ENCODE peak calls at places on chromosomes 16 and 17, in nine cellular contexts. B is adrenal gland; T is heart left ventricle; Q is GM23248; N is CD4-positive, alpha-beta T cell; R is dorsolateral prefrontal cortex; K is A549; J is K562; U is transverse colon. O is an unnamed sample.

GRCh38 chr16:4511441-4512082 is 27.0 kb downstream of the CDIP1 start:
- DNase-seq in B (peak), T (peak), Q (peak), N (no peak), R (peak), K (peak), J (peak), U (peak), O (no peak)

GRCh38 chr16:80687606-80688005 is 116.8 kb downstream of the CDYL2 start:
- DNase-seq in B (no peak), T (no peak), Q (no peak), N (no peak), R (no peak), K (no peak), J (no peak), U (no peak), O (no peak)

GRCh38 chr17:69854381-69854780 is 220.6 kb upstream of the KCNJ16 start:
- DNase-seq in B (no peak), T (no peak), Q (no peak), N (no peak), R (no peak), K (no peak), J (no peak), U (no peak), O (no peak)

GRCh38 chr17:72136692-72137550 is 16.1 kb downstream of the SOX9 start:
- DNase-seq in B (no peak), T (no peak), Q (peak), N (no peak), R (no peak), K (peak), J (no peak), U (no peak), O (no peak)

GRCh38 chr16:57166951-57167350 is 18.9 kb downstream of the PSME3IP1 start:
- DNase-seq in B (no peak), T (no peak), Q (peak), N (no peak), R (no peak), K (no peak), J (no peak), U (no peak), O (no peak)

GRCh38 chr16:70253291-70254094 is 1.8 kb upstream of the EXOSC6 start:
- DNase-seq in B (peak), T (no peak), Q (peak), N (peak), R (no peak), K (peak), J (peak), U (peak), O (no peak)

GRCh38 chr16:86854058-86854621 is 275.8 kb downstream of the FOXL1 start:
- DNase-seq in B (no peak), T (no peak), Q (peak), N (no peak), R (no peak), K (no peak), J (no peak), U (no peak), O (no peak)

GRCh38 chr17:80704894-80705293 is 160.3 kb downstream of the RPTOR start:
- DNase-seq in B (no peak), T (no peak), Q (no peak), N (no peak), R (no peak), K (no peak), J (no peak), U (no peak), O (no peak)

GRCh38 chr17:79976451-79976850 is 59.2 kb downstream of the TBC1D16 start:
- DNase-seq in B (no peak), T (no peak), Q (no peak), N (no peak), R (no peak), K (no peak), J (no peak), U (no peak), O (no peak)

GRCh38 chr16:17396762-17397498 is 73.8 kb downstream of the XYLT1 start:
- DNase-seq in B (peak), T (no peak), Q (peak), N (peak), R (no peak), K (no peak), J (no peak), U (peak), O (no peak)

GRCh38 chr17:49566668-49567071 is 9.0 kb upstream of the NXPH3 start:
- DNase-seq in B (no peak), T (no peak), Q (no peak), N (no peak), R (no peak), K (no peak), J (no peak), U (no peak), O (no peak)

GRCh38 chr17:37286430-37286829 is 89.4 kb upstream of the C17orf78 start:
- DNase-seq in B (no peak), T (no peak), Q (no peak), N (no peak), R (no peak), K (no peak), J (peak), U (no peak), O (no peak)

GRCh38 chr17:14310101-14310500 is 9.2 kb downstream of the HS3ST3B1 start:
- DNase-seq in B (no peak), T (no peak), Q (no peak), N (no peak), R (no peak), K (no peak), J (no peak), U (no peak), O (no peak)

GRCh38 chr17:78693346-78694083 is 88.6 kb downstream of the CYTH1 start:
- DNase-seq in B (no peak), T (no peak), Q (no peak), N (no peak), R (no peak), K (no peak), J (no peak), U (no peak), O (no peak)

GRCh38 chr17:75645889-75646625 is 12.8 kb downstream of the SMIM5 start:
- DNase-seq in B (no peak), T (no peak), Q (no peak), N (no peak), R (peak), K (peak), J (no peak), U (peak), O (no peak)

GRCh38 chr17:42027961-42028790 is 8.3 kb downstream of the NKIRAS2 start:
- DNase-seq in B (no peak), T (no peak), Q (peak), N (no peak), R (no peak), K (peak), J (peak), U (no peak), O (no peak)

GRCh38 chr16:4433228-4433627 is 7.6 kb downstream of the DNAJA3 start:
- DNase-seq in B (no peak), T (no peak), Q (no peak), N (no peak), R (no peak), K (no peak), J (peak), U (no peak), O (no peak)

GRCh38 chr17:29376667-29377268 is 13.4 kb upstream of the TAOK1 start:
- DNase-seq in B (peak), T (no peak), Q (peak), N (no peak), R (peak), K (peak), J (peak), U (no peak), O (peak)

GRCh38 chr16:48317614-48318013 is 67.6 kb downstream of the SIAH1 start:
- DNase-seq in B (no peak), T (no peak), Q (peak), N (no peak), R (no peak), K (no peak), J (peak), U (no peak), O (no peak)

GRCh38 chr16:67444259-67445125 is 13.6 kb downstream of the HSD11B2 start:
- DNase-seq in B (no peak), T (no peak), Q (peak), N (no peak), R (no peak), K (no peak), J (no peak), U (no peak), O (no peak)

GRCh38 chr16:13809765-13810164 is 110.2 kb upstream of the ERCC4 start:
- DNase-seq in B (no peak), T (no peak), Q (no peak), N (no peak), R (no peak), K (no peak), J (no peak), U (no peak), O (no peak)
- H3K27ac ChIP-seq in B (no peak), T (no peak), Q (no peak), N (no peak), R (no peak), K (no peak), J (no peak), U (no peak), O (no peak)

GRCh38 chr17:73200476-73200875 is 7.6 kb downstream of the COG1 start:
- DNase-seq in B (no peak), T (no peak), Q (no peak), N (no peak), R (no peak), K (no peak), J (no peak), U (no peak), O (no peak)
- H3K27ac ChIP-seq in B (no peak), T (no peak), Q (no peak), N (no peak), R (no peak), K (no peak), J (no peak), U (no peak), O (no peak)

DNA sequence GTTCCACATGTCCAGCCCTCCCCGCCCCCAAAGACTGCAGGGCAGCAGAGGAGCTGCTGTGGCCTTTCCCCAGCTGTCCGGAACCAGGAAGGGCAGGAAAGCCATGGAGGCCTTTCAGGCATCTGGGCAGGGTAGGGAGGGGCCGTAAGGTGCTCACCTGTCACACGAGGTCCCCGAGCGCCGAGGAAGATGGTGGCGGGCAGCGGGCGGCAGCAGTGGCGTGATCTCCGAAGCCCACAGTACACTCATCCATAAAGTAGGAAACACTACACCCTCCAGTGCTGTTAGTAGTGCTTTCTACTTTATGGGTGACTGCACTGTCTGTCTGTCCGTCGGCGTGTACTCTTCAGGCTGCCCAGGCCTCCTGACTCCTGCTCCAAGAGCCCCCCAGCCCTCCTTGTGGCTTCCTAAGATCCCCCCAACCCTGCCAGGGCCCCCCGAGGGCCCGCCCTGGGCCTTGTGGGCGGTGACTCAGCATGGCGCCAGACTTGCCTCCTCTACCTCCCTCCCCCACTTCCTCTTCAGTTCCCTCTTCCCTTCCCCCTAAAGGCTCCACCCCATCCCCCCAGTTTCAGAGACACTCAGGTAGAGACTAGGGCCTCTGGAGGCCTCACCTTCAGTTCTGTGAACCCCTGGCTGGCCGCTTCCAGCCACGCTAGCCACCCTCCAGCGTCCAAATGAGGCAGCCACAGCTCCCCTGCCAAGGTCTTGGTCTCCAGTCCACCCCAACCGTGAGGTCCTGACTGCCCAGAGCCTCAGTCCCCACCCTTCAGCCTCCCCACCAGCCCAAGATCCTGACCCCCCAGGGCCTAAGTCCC is 2.6 kb upstream of the TSPOAP1 start:
- DNase-seq in B (no peak), T (no peak), Q (no peak), N (peak), R (no peak), K (no peak), J (peak), U (peak), O (no peak)
- H3K27ac ChIP-seq in B (peak), T (peak), Q (no peak), N (peak), R (peak), K (peak), J (peak), U (peak), O (no peak)

GRCh38 chr17:67386965-67387551 is 10.0 kb downstream of the PITPNC1 start:
- DNase-seq in B (peak), T (no peak), Q (peak), N (peak), R (peak), K (peak), J (peak), U (peak), O (no peak)
- H3K27ac ChIP-seq in B (no peak), T (no peak), Q (no peak), N (no peak), R (no peak), K (no peak), J (no peak), U (no peak), O (no peak)

GRCh38 chr16:89407282-89407924 is 83.0 kb downstream of the ANKRD11 start:
- DNase-seq in B (no peak), T (no peak), Q (no peak), N (no peak), R (no peak), K (no peak), J (no peak), U (no peak), O (no peak)

GRCh38 chr16:89407925-89408300 is 82.4 kb downstream of the ANKRD11 start:
- DNase-seq in B (peak), T (no peak), Q (peak), N (no peak), R (no peak), K (no peak), J (no peak), U (no peak), O (no peak)

GRCh38 chr16:89409161-89409711 is 81.1 kb downstream of the ANKRD11 start:
- DNase-seq in B (no peak), T (no peak), Q (peak), N (peak), R (no peak), K (no peak), J (no peak), U (peak), O (no peak)

GRCh38 chr16:89406277-89406888 is 84.0 kb downstream of the ANKRD11 start:
- DNase-seq in B (no peak), T (no peak), Q (peak), N (no peak), R (no peak), K (no peak), J (no peak), U (no peak), O (no peak)

GRCh38 chr16:89408315-89408714 is 82.0 kb downstream of the ANKRD11 start:
- DNase-seq in B (peak), T (peak), Q (no peak), N (no peak), R (no peak), K (no peak), J (no peak), U (no peak), O (no peak)
- H3K27ac ChIP-seq in B (peak), T (no peak), Q (peak), N (peak), R (peak), K (no peak), J (no peak), U (no peak), O (no peak)

GRCh38 chr17:9985622-9986021 is 80.6 kb upstream of the RCVRN start:
- DNase-seq in B (no peak), T (no peak), Q (no peak), N (no peak), R (no peak), K (no peak), J (no peak), U (no peak), O (no peak)
- H3K27ac ChIP-seq in B (no peak), T (no peak), Q (no peak), N (no peak), R (peak), K (no peak), J (no peak), U (no peak), O (no peak)

DNA sequence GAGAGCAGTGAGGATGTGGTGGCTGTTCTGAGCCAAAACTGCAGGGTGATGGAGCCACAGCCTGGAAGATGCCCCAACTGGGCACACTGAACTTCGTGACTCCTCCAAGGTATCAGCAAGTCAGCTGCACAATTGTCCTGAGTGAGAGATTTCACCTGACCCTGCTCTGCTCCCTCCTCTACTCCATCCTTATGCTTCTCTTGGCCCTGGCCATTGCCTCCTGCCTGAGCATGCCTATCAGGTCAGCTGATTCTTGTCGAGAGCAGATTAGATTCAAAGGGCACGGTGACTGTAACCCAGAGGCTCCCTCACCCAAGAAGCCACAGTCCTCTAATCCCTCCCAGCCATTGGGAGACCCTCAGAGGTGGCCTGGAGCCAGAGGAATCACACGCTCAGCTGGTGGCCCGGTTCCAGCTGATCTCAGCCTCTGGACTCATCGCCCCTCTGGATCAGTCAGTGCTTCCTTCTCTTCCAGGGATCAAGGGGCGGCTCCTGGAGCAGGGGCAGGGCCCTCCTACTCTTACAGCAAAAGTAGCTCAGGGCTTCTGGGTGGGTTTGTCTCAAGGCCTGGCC is 7.0 kb upstream of the CYB561 start:
- DNase-seq in B (peak), T (no peak), Q (no peak), N (no peak), R (no peak), K (no peak), J (no peak), U (no peak), O (no peak)
- H3K27ac ChIP-seq in B (no peak), T (no peak), Q (no peak), N (no peak), R (no peak), K (no peak), J (no peak), U (no peak), O (no peak)

GRCh38 chr17:40440166-40440565 is 3.1 kb upstream of the IGFBP4 start:
- DNase-seq in B (no peak), T (no peak), Q (no peak), N (no peak), R (no peak), K (no peak), J (no peak), U (no peak), O (no peak)

GRCh38 chr17:40433551-40434384 is 9.5 kb upstream of the IGFBP4 start:
- DNase-seq in B (no peak), T (no peak), Q (peak), N (no peak), R (no peak), K (peak), J (peak), U (no peak), O (no peak)

GRCh38 chr17:40437095-40437732 is 6.0 kb upstream of the IGFBP4 start:
- DNase-seq in B (no peak), T (no peak), Q (no peak), N (no peak), R (no peak), K (no peak), J (peak), U (no peak), O (no peak)

GRCh38 chr17:40432864-40433528 is 10.3 kb upstream of the IGFBP4 start:
- DNase-seq in B (peak), T (peak), Q (peak), N (no peak), R (peak), K (no peak), J (peak), U (peak), O (no peak)

GRCh38 chr17:40436631-40437030 is 6.6 kb upstream of the IGFBP4 start:
- DNase-seq in B (no peak), T (no peak), Q (no peak), N (no peak), R (no peak), K (no peak), J (no peak), U (no peak), O (no peak)
- H3K27ac ChIP-seq in B (no peak), T (no peak), Q (no peak), N (no peak), R (no peak), K (no peak), J (peak), U (no peak), O (no peak)

O was measured in AG04450.